ENCODE peak calls at places on chromosomes 12 and 14, in seven cellular contexts. One of them, this sample, is unnamed.

GRCh38 chr14:57066887-57067513 is 201.7 kb downstream of the EXOC5 start:
- DNase-seq in stimulated activated CD8-positive, alpha-beta memory T cell treated with anti-CD3 and anti-CD28 coated beads, Interleukin-7, amount 100 ng/mL, for 4 hours: no peak
- DNase-seq in H4: peak
- DNase-seq in HuH-7: peak
- DNase-seq in Calu3: peak
- DNase-seq in NCI-H446 treated with DMSO at 0.1 percent for 48 hours: peak
- DNase-seq in skeletal muscle cell: no peak
- DNase-seq in this sample: no peak

GRCh38 chr14:35341454-35342159 is 49.4 kb downstream of the PSMA6 start:
- DNase-seq in stimulated activated CD8-positive, alpha-beta memory T cell treated with anti-CD3 and anti-CD28 coated beads, Interleukin-7, amount 100 ng/mL, for 4 hours: no peak
- DNase-seq in H4: peak
- DNase-seq in HuH-7: no peak
- DNase-seq in Calu3: peak
- DNase-seq in NCI-H446 treated with DMSO at 0.1 percent for 48 hours: peak
- DNase-seq in skeletal muscle cell: peak
- DNase-seq in this sample: peak

GRCh38 chr12:26798013-26798412 is 35.0 kb downstream of the ITPR2 start:
- DNase-seq in stimulated activated CD8-positive, alpha-beta memory T cell treated with anti-CD3 and anti-CD28 coated beads, Interleukin-7, amount 100 ng/mL, for 4 hours: no peak
- DNase-seq in H4: peak
- DNase-seq in HuH-7: no peak
- DNase-seq in Calu3: no peak
- DNase-seq in NCI-H446 treated with DMSO at 0.1 percent for 48 hours: no peak
- DNase-seq in skeletal muscle cell: no peak
- DNase-seq in this sample: no peak

GRCh38 chr14:34682787-34683321 is 31.5 kb downstream of the CFL2 start:
- DNase-seq in stimulated activated CD8-positive, alpha-beta memory T cell treated with anti-CD3 and anti-CD28 coated beads, Interleukin-7, amount 100 ng/mL, for 4 hours: no peak
- DNase-seq in H4: peak
- DNase-seq in HuH-7: no peak
- DNase-seq in Calu3: no peak
- DNase-seq in NCI-H446 treated with DMSO at 0.1 percent for 48 hours: no peak
- DNase-seq in skeletal muscle cell: no peak
- DNase-seq in this sample: no peak

GRCh38 chr12:18810537-18811253 is 72.8 kb downstream of the CAPZA3 start:
- DNase-seq in stimulated activated CD8-positive, alpha-beta memory T cell treated with anti-CD3 and anti-CD28 coated beads, Interleukin-7, amount 100 ng/mL, for 4 hours: no peak
- DNase-seq in H4: no peak
- DNase-seq in HuH-7: no peak
- DNase-seq in Calu3: no peak
- DNase-seq in NCI-H446 treated with DMSO at 0.1 percent for 48 hours: no peak
- DNase-seq in skeletal muscle cell: no peak
- DNase-seq in this sample: no peak

GRCh38 chr12:11877869-11878780 is 192.6 kb upstream of the BCL2L14 start:
- DNase-seq in stimulated activated CD8-positive, alpha-beta memory T cell treated with anti-CD3 and anti-CD28 coated beads, Interleukin-7, amount 100 ng/mL, for 4 hours: no peak
- DNase-seq in H4: peak
- DNase-seq in HuH-7: no peak
- DNase-seq in Calu3: peak
- DNase-seq in NCI-H446 treated with DMSO at 0.1 percent for 48 hours: no peak
- DNase-seq in skeletal muscle cell: peak
- DNase-seq in this sample: no peak

GRCh38 chr14:59890676-59891075 is 20.1 kb upstream of the RTN1 start:
- DNase-seq in stimulated activated CD8-positive, alpha-beta memory T cell treated with anti-CD3 and anti-CD28 coated beads, Interleukin-7, amount 100 ng/mL, for 4 hours: no peak
- DNase-seq in H4: no peak
- DNase-seq in HuH-7: no peak
- DNase-seq in Calu3: no peak
- DNase-seq in NCI-H446 treated with DMSO at 0.1 percent for 48 hours: no peak
- DNase-seq in skeletal muscle cell: no peak
- DNase-seq in this sample: no peak

GRCh38 chr12:105933671-105934665 is 204.8 kb downstream of the NUAK1 start:
- DNase-seq in stimulated activated CD8-positive, alpha-beta memory T cell treated with anti-CD3 and anti-CD28 coated beads, Interleukin-7, amount 100 ng/mL, for 4 hours: no peak
- DNase-seq in H4: peak
- DNase-seq in HuH-7: no peak
- DNase-seq in Calu3: no peak
- DNase-seq in NCI-H446 treated with DMSO at 0.1 percent for 48 hours: peak
- DNase-seq in skeletal muscle cell: peak
- DNase-seq in this sample: peak

GRCh38 chr12:103109861-103110260 is 152.4 kb downstream of the ASCL1 start:
- DNase-seq in stimulated activated CD8-positive, alpha-beta memory T cell treated with anti-CD3 and anti-CD28 coated beads, Interleukin-7, amount 100 ng/mL, for 4 hours: no peak
- DNase-seq in H4: no peak
- DNase-seq in HuH-7: no peak
- DNase-seq in Calu3: no peak
- DNase-seq in NCI-H446 treated with DMSO at 0.1 percent for 48 hours: no peak
- DNase-seq in skeletal muscle cell: no peak
- DNase-seq in this sample: no peak

GRCh38 chr12:76106631-76107030 is 22.1 kb upstream of the NAP1L1 start:
- DNase-seq in stimulated activated CD8-positive, alpha-beta memory T cell treated with anti-CD3 and anti-CD28 coated beads, Interleukin-7, amount 100 ng/mL, for 4 hours: no peak
- DNase-seq in H4: no peak
- DNase-seq in HuH-7: no peak
- DNase-seq in Calu3: no peak
- DNase-seq in NCI-H446 treated with DMSO at 0.1 percent for 48 hours: no peak
- DNase-seq in skeletal muscle cell: no peak
- DNase-seq in this sample: no peak

GRCh38 chr14:73223049-73223448 is 14.3 kb upstream of the PAPLN start:
- DNase-seq in stimulated activated CD8-positive, alpha-beta memory T cell treated with anti-CD3 and anti-CD28 coated beads, Interleukin-7, amount 100 ng/mL, for 4 hours: no peak
- DNase-seq in H4: no peak
- DNase-seq in HuH-7: no peak
- DNase-seq in Calu3: no peak
- DNase-seq in NCI-H446 treated with DMSO at 0.1 percent for 48 hours: no peak
- DNase-seq in skeletal muscle cell: no peak
- DNase-seq in this sample: no peak

GRCh38 chr12:46965880-46966279 is 113.5 kb upstream of the PCED1B start:
- DNase-seq in stimulated activated CD8-positive, alpha-beta memory T cell treated with anti-CD3 and anti-CD28 coated beads, Interleukin-7, amount 100 ng/mL, for 4 hours: no peak
- DNase-seq in H4: no peak
- DNase-seq in HuH-7: no peak
- DNase-seq in Calu3: no peak
- DNase-seq in NCI-H446 treated with DMSO at 0.1 percent for 48 hours: no peak
- DNase-seq in skeletal muscle cell: no peak
- DNase-seq in this sample: no peak

GRCh38 chr12:84912191-84913142 is at the start of gene SLC6A15:
- DNase-seq in stimulated activated CD8-positive, alpha-beta memory T cell treated with anti-CD3 and anti-CD28 coated beads, Interleukin-7, amount 100 ng/mL, for 4 hours: no peak
- DNase-seq in H4: peak
- DNase-seq in HuH-7: peak
- DNase-seq in Calu3: no peak
- DNase-seq in NCI-H446 treated with DMSO at 0.1 percent for 48 hours: peak
- DNase-seq in skeletal muscle cell: peak
- DNase-seq in this sample: peak

GRCh38 chr12:124995200-124995961 is 1.9 kb downstream of the BRI3BP start:
- DNase-seq in stimulated activated CD8-positive, alpha-beta memory T cell treated with anti-CD3 and anti-CD28 coated beads, Interleukin-7, amount 100 ng/mL, for 4 hours: no peak
- DNase-seq in H4: no peak
- DNase-seq in HuH-7: no peak
- DNase-seq in Calu3: peak
- DNase-seq in NCI-H446 treated with DMSO at 0.1 percent for 48 hours: no peak
- DNase-seq in skeletal muscle cell: no peak
- DNase-seq in this sample: no peak

GRCh38 chr14:100709252-100709955 is 17.3 kb upstream of the DLK1 start:
- DNase-seq in stimulated activated CD8-positive, alpha-beta memory T cell treated with anti-CD3 and anti-CD28 coated beads, Interleukin-7, amount 100 ng/mL, for 4 hours: no peak
- DNase-seq in H4: no peak
- DNase-seq in HuH-7: no peak
- DNase-seq in Calu3: peak
- DNase-seq in NCI-H446 treated with DMSO at 0.1 percent for 48 hours: no peak
- DNase-seq in skeletal muscle cell: no peak
- DNase-seq in this sample: no peak

GRCh38 chr14:33467967-33468366 is 482.9 kb downstream of the EGLN3 start:
- DNase-seq in stimulated activated CD8-positive, alpha-beta memory T cell treated with anti-CD3 and anti-CD28 coated beads, Interleukin-7, amount 100 ng/mL, for 4 hours: no peak
- DNase-seq in H4: no peak
- DNase-seq in HuH-7: no peak
- DNase-seq in Calu3: no peak
- DNase-seq in NCI-H446 treated with DMSO at 0.1 percent for 48 hours: no peak
- DNase-seq in skeletal muscle cell: no peak
- DNase-seq in this sample: no peak